ENCODE peak calls at places on chromosomes 5 and 9, in six cellular contexts. One of them, this sample, is unnamed.

GRCh38 chr9:85157763-85158162 is 488.2 kb downstream of the NTRK2 start:
- DNase-seq in Karpas-422: no peak
- DNase-seq in fibroblast of pulmonary artery: no peak
- DNase-seq in MG63: no peak
- DNase-seq in HCT116: no peak
- DNase-seq in cardiac fibroblast: no peak
- DNase-seq in this sample: no peak

GRCh38 chr9:76127637-76128036 is 237.2 kb downstream of the PCSK5 start:
- DNase-seq in Karpas-422: no peak
- DNase-seq in fibroblast of pulmonary artery: no peak
- DNase-seq in MG63: no peak
- DNase-seq in HCT116: no peak
- DNase-seq in cardiac fibroblast: no peak
- DNase-seq in this sample: no peak

GRCh38 chr5:28156981-28157380 is 1118.6 kb upstream of the CDH9 start:
- DNase-seq in Karpas-422: no peak
- DNase-seq in fibroblast of pulmonary artery: peak; percentile 60
- DNase-seq in MG63: no peak
- DNase-seq in HCT116: no peak
- DNase-seq in cardiac fibroblast: peak; percentile 15
- DNase-seq in this sample: no peak

GRCh38 chr5:67246108-67246507 is 49.5 kb upstream of the CD180 start:
- DNase-seq in Karpas-422: peak; percentile 86
- DNase-seq in fibroblast of pulmonary artery: peak; percentile 95
- DNase-seq in MG63: no peak
- DNase-seq in HCT116: peak; percentile 53
- DNase-seq in cardiac fibroblast: peak; percentile 95
- DNase-seq in this sample: no peak

GRCh38 chr5:76819851-76820280 is 1.0 kb downstream of the F2RL1 start:
- DNase-seq in Karpas-422: no peak
- DNase-seq in fibroblast of pulmonary artery: no peak
- DNase-seq in MG63: no peak
- DNase-seq in HCT116: no peak
- DNase-seq in cardiac fibroblast: peak; percentile 39
- DNase-seq in this sample: peak; percentile 51

GRCh38 chr5:14915291-14915976 is 43.9 kb upstream of the ANKH start:
- DNase-seq in Karpas-422: no peak
- DNase-seq in fibroblast of pulmonary artery: peak; percentile 28
- DNase-seq in MG63: no peak
- DNase-seq in HCT116: no peak
- DNase-seq in cardiac fibroblast: peak; percentile 36
- DNase-seq in this sample: no peak

GRCh38 chr5:163571755-163572154 is 66.3 kb downstream of the MAT2B start:
- DNase-seq in Karpas-422: no peak
- DNase-seq in fibroblast of pulmonary artery: peak; percentile 88
- DNase-seq in MG63: peak; percentile 91
- DNase-seq in HCT116: no peak
- DNase-seq in cardiac fibroblast: peak; percentile 88
- DNase-seq in this sample: no peak

GRCh38 chr5:68395844-68396523 is 180.4 kb downstream of the PIK3R1 start:
- DNase-seq in Karpas-422: no peak
- DNase-seq in fibroblast of pulmonary artery: no peak
- DNase-seq in MG63: no peak
- DNase-seq in HCT116: no peak
- DNase-seq in cardiac fibroblast: no peak
- DNase-seq in this sample: no peak

GRCh38 chr5:169243651-169244422 is 57.1 kb downstream of the SLIT3 start:
- DNase-seq in Karpas-422: no peak
- DNase-seq in fibroblast of pulmonary artery: no peak
- DNase-seq in MG63: no peak
- DNase-seq in HCT116: no peak
- DNase-seq in cardiac fibroblast: no peak
- DNase-seq in this sample: no peak

GRCh38 chr5:68077349-68077894 is 138.1 kb upstream of the PIK3R1 start:
- DNase-seq in Karpas-422: no peak
- DNase-seq in fibroblast of pulmonary artery: no peak
- DNase-seq in MG63: no peak
- DNase-seq in HCT116: no peak
- DNase-seq in cardiac fibroblast: no peak
- DNase-seq in this sample: no peak

GRCh38 chr5:3888290-3888689 is 292.7 kb downstream of the IRX1 start:
- DNase-seq in Karpas-422: no peak
- DNase-seq in fibroblast of pulmonary artery: no peak
- DNase-seq in MG63: no peak
- DNase-seq in HCT116: no peak
- DNase-seq in cardiac fibroblast: no peak
- DNase-seq in this sample: no peak

GRCh38 chr5:43078956-43079355 is 38.8 kb upstream of the ANXA2R start:
- DNase-seq in Karpas-422: no peak
- DNase-seq in fibroblast of pulmonary artery: peak; percentile 87
- DNase-seq in MG63: peak; percentile 74
- DNase-seq in HCT116: no peak
- DNase-seq in cardiac fibroblast: peak; percentile 86
- DNase-seq in this sample: no peak

GRCh38 chr9:131739988-131740648 is at the start of gene RAPGEF1:
- DNase-seq in Karpas-422: peak; percentile 90
- DNase-seq in fibroblast of pulmonary artery: peak; percentile 47
- DNase-seq in MG63: peak; percentile 60
- DNase-seq in HCT116: no peak
- DNase-seq in cardiac fibroblast: peak; percentile 51
- DNase-seq in this sample: peak; percentile 75

GRCh38 chr9:10612649-10613398 is at the start of gene PTPRD:
- DNase-seq in Karpas-422: no peak
- DNase-seq in fibroblast of pulmonary artery: peak; percentile 22
- DNase-seq in MG63: peak; percentile 53
- DNase-seq in HCT116: no peak
- DNase-seq in cardiac fibroblast: peak; percentile 15
- DNase-seq in this sample: peak; percentile 70

GRCh38 chr5:169013208-169013728 is 287.7 kb downstream of the SLIT3 start:
- DNase-seq in Karpas-422: no peak
- DNase-seq in fibroblast of pulmonary artery: no peak
- DNase-seq in MG63: no peak
- DNase-seq in HCT116: no peak
- DNase-seq in cardiac fibroblast: no peak
- DNase-seq in this sample: no peak

GRCh38 chr5:88226881-88227450 is 41.7 kb downstream of the TMEM161B start:
- DNase-seq in Karpas-422: no peak
- DNase-seq in fibroblast of pulmonary artery: no peak
- DNase-seq in MG63: no peak
- DNase-seq in HCT116: no peak
- DNase-seq in cardiac fibroblast: no peak
- DNase-seq in this sample: no peak

GRCh38 chr9:25681270-25681669 is 3.0 kb upstream of the TUSC1 start:
- DNase-seq in Karpas-422: no peak
- DNase-seq in fibroblast of pulmonary artery: peak; percentile 81
- DNase-seq in MG63: no peak
- DNase-seq in HCT116: no peak
- DNase-seq in cardiac fibroblast: peak; percentile 78
- DNase-seq in this sample: no peak

GRCh38 chr5:112390327-112390726 is 28.8 kb downstream of the EPB41L4A start:
- DNase-seq in Karpas-422: no peak
- DNase-seq in fibroblast of pulmonary artery: no peak
- DNase-seq in MG63: no peak
- DNase-seq in HCT116: no peak
- DNase-seq in cardiac fibroblast: no peak
- DNase-seq in this sample: no peak

DNA sequence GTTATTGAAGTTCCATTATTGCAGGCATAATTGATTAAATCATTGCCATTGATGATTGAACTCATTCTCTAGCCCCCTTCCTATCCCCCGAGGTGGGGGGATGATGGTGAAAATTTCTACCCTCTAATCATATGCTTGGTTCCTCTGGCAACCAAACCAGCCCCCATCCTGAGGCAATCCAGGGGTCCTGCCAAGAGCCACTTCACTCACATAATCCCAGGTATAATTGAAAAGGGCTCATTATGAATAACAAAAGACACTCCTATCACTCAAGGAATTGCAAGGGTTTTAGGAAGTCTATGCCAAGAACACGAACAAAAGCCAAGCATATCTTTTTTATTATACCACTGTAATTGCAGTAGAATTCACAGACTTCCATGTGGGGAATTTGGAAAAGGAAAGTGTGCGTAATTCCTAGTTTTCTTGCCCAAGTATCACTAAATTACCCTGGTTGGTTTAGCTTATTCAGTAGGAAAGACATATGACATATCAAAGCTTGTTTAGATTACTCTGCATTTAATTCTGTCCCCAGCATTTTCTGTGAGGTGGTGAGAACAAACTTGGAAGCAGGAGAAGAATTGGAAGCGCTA is 130.7 kb upstream of the TAF11L2 start:
- DNase-seq in Karpas-422: no peak
- DNase-seq in fibroblast of pulmonary artery: no peak
- DNase-seq in MG63: no peak
- DNase-seq in HCT116: no peak
- DNase-seq in cardiac fibroblast: no peak
- DNase-seq in this sample: no peak
- H3K4me3 ChIP-seq in Karpas-422: no peak overlapping the region
- H3K4me3 ChIP-seq in fibroblast of pulmonary artery: no peak overlapping the region
- H3K4me3 ChIP-seq in MG63: no peak overlapping the region
- H3K4me3 ChIP-seq in HCT116: no peak overlapping the region
- H3K4me3 ChIP-seq in cardiac fibroblast: no peak overlapping the region
- H3K4me3 ChIP-seq in this sample: no peak overlapping the region

GRCh38 chr5:41891066-41891707 is 13.0 kb upstream of the RIMOC1 start:
- DNase-seq in Karpas-422: no peak
- DNase-seq in fibroblast of pulmonary artery: no peak
- DNase-seq in MG63: no peak
- DNase-seq in HCT116: no peak
- DNase-seq in cardiac fibroblast: no peak
- DNase-seq in this sample: no peak
- H3K4me3 ChIP-seq in Karpas-422: no peak overlapping the region
- H3K4me3 ChIP-seq in fibroblast of pulmonary artery: no peak overlapping the region
- H3K4me3 ChIP-seq in MG63: no peak overlapping the region
- H3K4me3 ChIP-seq in HCT116: no peak overlapping the region
- H3K4me3 ChIP-seq in cardiac fibroblast: no peak overlapping the region
- H3K4me3 ChIP-seq in this sample: no peak overlapping the region

DNA sequence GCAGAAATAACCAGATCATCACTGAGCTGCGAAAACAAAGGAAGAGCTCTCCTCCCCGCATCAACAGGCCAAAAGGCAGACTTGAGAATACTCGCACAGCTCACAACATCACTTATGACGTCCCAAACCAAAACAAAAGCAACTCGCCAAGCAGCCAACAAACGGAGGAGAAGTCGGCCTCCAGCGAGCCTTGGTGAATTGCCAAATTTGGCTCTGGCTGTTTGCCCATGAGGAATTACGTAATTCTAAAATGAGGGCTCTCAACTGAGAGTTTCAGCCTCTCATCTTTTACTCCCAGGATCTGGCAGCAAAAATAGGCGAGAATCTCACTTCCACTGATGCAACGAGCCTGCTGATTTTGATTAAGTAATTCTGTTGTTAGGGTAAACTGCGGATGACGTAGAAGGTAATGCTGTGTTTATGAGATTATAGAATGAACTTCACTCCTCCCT is 51.7 kb upstream of the SEMA6A start:
- DNase-seq in Karpas-422: no peak
- DNase-seq in fibroblast of pulmonary artery: peak; percentile 90
- DNase-seq in MG63: peak; percentile 14
- DNase-seq in HCT116: no peak
- DNase-seq in cardiac fibroblast: peak; percentile 87
- DNase-seq in this sample: no peak
- H3K4me3 ChIP-seq in Karpas-422: no peak overlapping the region
- H3K4me3 ChIP-seq in fibroblast of pulmonary artery: peak overlapping the region; percentile 20
- H3K4me3 ChIP-seq in MG63: no peak overlapping the region
- H3K4me3 ChIP-seq in HCT116: no peak overlapping the region
- H3K4me3 ChIP-seq in cardiac fibroblast: no peak overlapping the region
- H3K4me3 ChIP-seq in this sample: no peak overlapping the region

GRCh38 chr5:84729326-84729725 is 344.6 kb upstream of the EDIL3 start:
- DNase-seq in Karpas-422: no peak
- DNase-seq in fibroblast of pulmonary artery: peak; percentile 20
- DNase-seq in MG63: peak; percentile 33
- DNase-seq in HCT116: no peak
- DNase-seq in cardiac fibroblast: peak; percentile 16
- DNase-seq in this sample: no peak

GRCh38 chr5:84724683-84725082 is 340.0 kb upstream of the EDIL3 start:
- DNase-seq in Karpas-422: no peak
- DNase-seq in fibroblast of pulmonary artery: peak; percentile 55
- DNase-seq in MG63: peak; percentile 68
- DNase-seq in HCT116: no peak
- DNase-seq in cardiac fibroblast: peak; percentile 34
- DNase-seq in this sample: no peak

GRCh38 chr5:84724181-84724580 is 339.5 kb upstream of the EDIL3 start:
- DNase-seq in Karpas-422: no peak
- DNase-seq in fibroblast of pulmonary artery: no peak
- DNase-seq in MG63: no peak
- DNase-seq in HCT116: no peak
- DNase-seq in cardiac fibroblast: no peak
- DNase-seq in this sample: no peak

GRCh38 chr5:84725946-84726570 is 341.4 kb upstream of the EDIL3 start:
- DNase-seq in Karpas-422: no peak
- DNase-seq in fibroblast of pulmonary artery: no peak
- DNase-seq in MG63: no peak
- DNase-seq in HCT116: no peak
- DNase-seq in cardiac fibroblast: no peak
- DNase-seq in this sample: no peak

DNA sequence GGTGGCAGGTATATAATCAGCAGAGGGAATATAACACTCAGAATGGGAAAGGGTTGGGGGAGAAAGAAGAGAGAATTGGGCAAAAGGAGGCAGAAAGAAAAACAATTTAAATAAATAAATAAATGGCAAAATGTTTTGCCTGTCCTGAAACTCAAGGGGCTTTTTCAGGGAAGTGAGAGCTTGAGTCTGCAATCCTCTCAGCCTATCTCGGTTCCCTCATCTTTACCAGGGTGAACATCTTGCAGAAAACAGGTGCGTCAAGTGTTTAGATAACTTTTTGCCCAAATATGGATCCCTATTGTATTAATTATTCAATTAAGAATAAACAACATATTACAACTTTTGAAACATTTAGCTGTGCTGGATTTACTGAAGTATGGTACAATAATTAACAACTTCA is 343.0 kb upstream of the EDIL3 start:
- DNase-seq in Karpas-422: no peak
- DNase-seq in fibroblast of pulmonary artery: no peak
- DNase-seq in MG63: no peak
- DNase-seq in HCT116: no peak
- DNase-seq in cardiac fibroblast: no peak
- DNase-seq in this sample: no peak
- H3K4me3 ChIP-seq in Karpas-422: no peak overlapping the region
- H3K4me3 ChIP-seq in fibroblast of pulmonary artery: no peak overlapping the region
- H3K4me3 ChIP-seq in MG63: no peak overlapping the region
- H3K4me3 ChIP-seq in HCT116: no peak overlapping the region
- H3K4me3 ChIP-seq in cardiac fibroblast: no peak overlapping the region
- H3K4me3 ChIP-seq in this sample: no peak overlapping the region

DNA sequence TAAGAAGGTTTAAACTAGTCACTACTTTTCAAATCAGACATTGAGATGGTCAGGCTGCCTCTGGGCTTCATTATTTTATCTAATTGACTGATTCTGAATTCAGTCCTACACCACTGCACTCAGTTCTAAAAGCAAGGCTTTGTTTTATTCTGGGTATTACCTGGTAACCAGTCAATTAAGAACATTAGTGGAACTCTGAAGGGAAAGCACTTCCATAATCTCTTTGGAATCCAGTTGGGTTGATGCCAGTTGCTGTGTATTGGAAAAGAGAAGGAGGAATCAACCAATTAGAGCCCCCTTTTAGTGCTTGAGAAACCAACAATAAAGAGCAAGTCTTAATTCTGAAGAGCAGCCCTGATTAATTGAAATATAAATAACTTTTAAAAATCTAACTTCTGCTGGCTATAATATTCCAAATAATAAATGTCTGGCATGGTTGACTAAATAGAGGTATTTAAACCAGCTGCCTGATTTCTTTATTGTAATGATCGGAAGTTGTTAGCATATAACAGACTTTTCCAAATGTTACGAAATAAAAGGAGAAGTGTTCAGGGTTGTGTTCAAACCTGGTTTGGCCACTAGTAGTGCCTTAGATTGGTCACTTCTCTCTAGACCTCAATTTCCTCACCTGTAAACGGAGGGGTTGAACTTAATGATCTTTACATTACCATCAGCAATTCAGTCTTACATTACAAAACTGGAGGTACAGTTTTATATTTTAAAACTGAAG is 32.0 kb downstream of the CPEB4 start:
- DNase-seq in Karpas-422: no peak
- DNase-seq in fibroblast of pulmonary artery: peak; percentile 31
- DNase-seq in MG63: no peak
- DNase-seq in HCT116: no peak
- DNase-seq in cardiac fibroblast: peak; percentile 32
- DNase-seq in this sample: no peak
- H3K4me3 ChIP-seq in Karpas-422: no peak overlapping the region
- H3K4me3 ChIP-seq in fibroblast of pulmonary artery: no peak overlapping the region
- H3K4me3 ChIP-seq in MG63: no peak overlapping the region
- H3K4me3 ChIP-seq in HCT116: no peak overlapping the region
- H3K4me3 ChIP-seq in cardiac fibroblast: no peak overlapping the region
- H3K4me3 ChIP-seq in this sample: no peak overlapping the region